ENCODE peak calls at places on chromosomes 13 and 19, in four cellular contexts. L, E, J and R are unnamed samples.

GRCh38 chr19:5078179-5078578 is 109.3 kb downstream of the KDM4B start:
- DNase-seq in J (no peak), L (no peak), E (peak), R (no peak)

GRCh38 chr13:51995677-51996551 is 15.3 kb downstream of the ATP7B start:
- DNase-seq in J (no peak), L (no peak), E (no peak), R (no peak)

GRCh38 chr19:18007939-18008673 is at the start of gene ARRDC2:
- DNase-seq in L (peak), J (peak), E (peak), R (peak)

GRCh38 chr13:36329355-36329754 is 16.8 kb downstream of the SPART start:
- DNase-seq in J (no peak), E (no peak), L (no peak), R (no peak)

GRCh38 chr13:102877285-102877684 is 31.5 kb downstream of the ERCC5 start:
- DNase-seq in J (no peak), L (no peak), E (no peak), R (no peak)

GRCh38 chr13:21372530-21372929 is 86.6 kb downstream of the ZDHHC20 start:
- DNase-seq in J (no peak), E (no peak), L (no peak), R (no peak)

GRCh38 chr19:33396701-33397535 is 23.4 kb downstream of the CEBPG start:
- DNase-seq in E (no peak), L (no peak), J (peak), R (no peak)

GRCh38 chr19:54021932-54022331 is 30.5 kb downstream of the CACNG6 start:
- DNase-seq in E (no peak), J (no peak), L (no peak), R (no peak)

GRCh38 chr13:36428083-36428482 is 4.2 kb upstream of the CCNA1 start:
- DNase-seq in E (no peak), L (no peak), J (no peak), R (no peak)

GRCh38 chr13:34591801-34592454 is 350.1 kb upstream of the NBEA start:
- DNase-seq in L (no peak), J (peak), E (no peak), R (no peak)

GRCh38 chr19:932647-933552 is 7.1 kb downstream of the ARID3A start:
- DNase-seq in E (peak), L (no peak), J (peak), R (peak)

GRCh38 chr19:16470911-16471811 is 609 bp downstream of the EPS15L1 start:
- DNase-seq in J (no peak), E (peak), L (no peak), R (peak)

GRCh38 chr13:42559057-42559456 is 14.9 kb upstream of the TNFSF11 start:
- DNase-seq in J (no peak), E (no peak), L (no peak), R (no peak)

GRCh38 chr19:5697890-5698634 is 8.0 kb downstream of the RPL36 start:
- DNase-seq in J (no peak), E (no peak), L (no peak), R (no peak)

GRCh38 chr19:8463343-8463742 is 18.6 kb downstream of the HNRNPM start:
- DNase-seq in L (no peak), E (no peak), J (no peak), R (no peak)

GRCh38 chr19:52963229-52963760 is 614 bp upstream of the ZNF816 start:
- DNase-seq in E (peak), J (no peak), L (no peak), R (peak)

GRCh38 chr13:42487221-42487620 is 86.7 kb upstream of the TNFSF11 start:
- DNase-seq in L (no peak), J (no peak), E (no peak), R (no peak)

GRCh38 chr13:111253334-111253872 is 67.0 kb upstream of the TEX29 start:
- DNase-seq in L (no peak), E (no peak), J (no peak), R (no peak)

GRCh38 chr19:13492128-13492527 is 14.2 kb downstream of the CACNA1A start:
- DNase-seq in J (no peak), E (no peak), L (no peak), R (no peak)

GRCh38 chr19:46599716-46600392 is 1.3 kb upstream of the CALM3 start:
- DNase-seq in L (no peak), E (no peak), J (no peak), R (no peak)

GRCh38 chr19:5145521-5146511 is 176.9 kb downstream of the KDM4B start:
- DNase-seq in L (no peak), J (peak), E (no peak), R (no peak)

GRCh38 chr19:8567522-8568172 is 9.6 kb downstream of the MYO1F start:
- DNase-seq in J (no peak), L (no peak), E (no peak), R (no peak)

GRCh38 chr13:93226623-93227279 is at the start of gene GPC6:
- DNase-seq in J (peak), L (no peak), E (no peak), R (peak)

GRCh38 chr19:47437500-47437899 is 18.2 kb upstream of the MEIS3 start:
- DNase-seq in E (no peak), J (no peak), L (no peak), R (no peak)

GRCh38 chr13:98405690-98406344 is 171.1 kb downstream of the STK24 start:
- DNase-seq in J (no peak), L (no peak), E (no peak), R (no peak)

GRCh38 chr19:7507884-7508283 is 8.0 kb upstream of the ZNF358 start:
- DNase-seq in L (no peak), J (peak), E (no peak), R (peak)

GRCh38 chr19:18699403-18700054 is 16.0 kb downstream of the CRTC1 start:
- DNase-seq in L (no peak), E (no peak), J (no peak), R (no peak)

GRCh38 chr13:95536629-95537241 is 15.8 kb upstream of the CLDN10 start:
- DNase-seq in E (no peak), L (no peak), J (no peak), R (no peak)
- TF ChIP-seq CTCF in E (peak), L (no peak), J (peak), R (peak)

DNA sequence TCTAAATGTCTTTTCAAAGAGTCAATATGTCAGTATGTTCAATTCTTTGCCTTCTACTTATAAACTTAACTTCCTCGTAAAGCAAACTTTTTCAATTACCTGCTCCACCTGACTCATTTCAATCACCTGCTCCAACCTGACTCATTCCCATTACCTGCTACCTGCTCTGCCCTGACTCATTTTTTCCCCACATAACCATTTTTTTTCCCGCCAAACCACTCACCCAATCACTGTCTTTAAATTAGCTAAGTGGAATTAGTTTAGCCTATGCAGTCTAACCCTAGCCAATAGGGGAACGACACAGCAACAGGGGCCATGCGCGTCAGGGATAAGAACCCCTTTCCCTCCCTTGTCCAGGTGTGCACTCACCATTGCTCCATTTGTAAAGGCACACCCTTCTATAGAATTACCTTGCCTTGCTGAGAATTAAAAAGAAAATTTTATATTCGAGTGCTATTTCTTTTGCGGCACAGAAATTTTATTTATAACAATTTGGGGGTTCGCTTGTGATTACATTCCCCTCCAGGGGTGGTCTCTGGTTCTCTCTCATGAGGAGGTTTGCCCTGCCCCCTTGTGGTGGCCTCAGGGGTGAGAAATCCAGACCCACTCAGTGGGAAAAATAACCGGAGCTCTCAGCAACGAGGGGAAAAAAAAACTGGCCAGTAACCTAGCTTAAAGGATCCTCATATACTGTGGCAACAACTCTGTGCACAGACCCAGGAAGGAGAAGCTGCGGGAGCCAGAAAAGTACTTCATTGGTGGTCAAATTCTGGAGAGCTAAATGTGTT is 193.1 kb downstream of the ZNF486 start:
- DNase-seq in L (no peak), E (no peak), J (no peak), R (no peak)
- TF ChIP-seq CTCF in L (no peak), E (no peak), J (no peak), R (no peak)

DNA sequence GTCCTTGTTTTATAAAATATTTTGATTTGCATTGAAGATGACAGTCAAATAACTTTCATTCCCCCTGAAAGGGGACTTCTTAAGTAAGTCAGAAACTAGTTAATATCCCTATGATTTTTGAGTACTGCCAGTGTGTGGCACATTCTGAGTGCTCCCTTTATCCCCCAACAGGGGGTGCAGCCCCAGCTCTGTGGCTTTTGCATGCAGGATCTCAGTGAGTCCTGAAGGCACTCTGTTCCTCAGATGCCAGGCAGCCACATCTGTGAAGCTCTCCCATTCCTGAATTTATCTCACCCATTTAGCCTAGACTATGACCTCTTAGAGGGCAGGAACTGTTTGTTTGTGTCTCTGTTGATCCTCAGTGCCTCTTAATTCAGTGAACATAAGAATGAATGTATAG is 123.1 kb downstream of the CDK8 start:
- DNase-seq in L (no peak), J (peak), E (no peak), R (no peak)
- TF ChIP-seq CTCF in L (no peak), J (peak), E (peak), R (peak)

DNA sequence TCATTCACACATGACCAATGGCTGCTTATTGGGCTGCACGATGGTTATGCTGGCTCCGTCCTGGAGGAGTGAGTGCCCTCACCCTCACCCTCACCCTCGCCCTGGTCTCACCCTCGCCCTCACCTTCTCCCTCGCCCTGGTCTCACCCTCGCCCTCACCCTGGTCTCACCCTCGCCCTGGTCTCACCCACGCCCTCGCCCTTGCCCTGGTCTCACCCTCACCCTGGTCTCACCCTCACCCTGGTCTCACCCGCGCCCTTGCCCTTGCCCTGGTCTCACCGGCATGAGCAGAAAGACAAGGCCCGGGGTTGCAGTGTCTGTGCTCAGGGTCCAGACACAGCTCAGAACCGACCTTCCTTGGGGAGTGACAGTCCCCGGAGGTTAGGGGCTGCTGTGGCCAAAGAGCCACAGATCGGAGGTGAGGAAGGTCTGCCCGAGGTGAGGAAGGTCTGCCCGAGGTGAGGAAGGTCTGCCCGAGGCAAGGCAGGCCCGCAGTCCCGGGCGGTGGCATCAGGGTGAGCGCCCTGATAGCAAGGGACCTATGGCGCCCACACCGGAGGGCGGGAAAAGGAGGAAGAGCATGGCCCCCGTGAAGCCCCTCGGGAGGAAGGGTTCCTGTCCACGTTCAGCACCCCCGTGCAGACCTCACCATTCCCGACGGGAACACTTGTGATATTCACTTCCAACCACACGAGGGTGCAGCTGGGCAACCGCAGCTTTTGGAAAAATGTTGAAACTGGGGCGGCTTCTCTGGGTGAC is 65.6 kb downstream of the MCF2L start:
- DNase-seq in L (no peak), E (no peak), J (peak), R (no peak)
- TF ChIP-seq CTCF in L (no peak), E (no peak), J (peak), R (no peak)

GRCh38 chr13:32381539-32381938 is 46.4 kb downstream of the N4BP2L1 start:
- DNase-seq in J (no peak), E (no peak), L (no peak), R (peak)

GRCh38 chr13:32376642-32377418 is 51.1 kb downstream of the N4BP2L1 start:
- DNase-seq in E (no peak), L (no peak), J (no peak), R (no peak)

DNA sequence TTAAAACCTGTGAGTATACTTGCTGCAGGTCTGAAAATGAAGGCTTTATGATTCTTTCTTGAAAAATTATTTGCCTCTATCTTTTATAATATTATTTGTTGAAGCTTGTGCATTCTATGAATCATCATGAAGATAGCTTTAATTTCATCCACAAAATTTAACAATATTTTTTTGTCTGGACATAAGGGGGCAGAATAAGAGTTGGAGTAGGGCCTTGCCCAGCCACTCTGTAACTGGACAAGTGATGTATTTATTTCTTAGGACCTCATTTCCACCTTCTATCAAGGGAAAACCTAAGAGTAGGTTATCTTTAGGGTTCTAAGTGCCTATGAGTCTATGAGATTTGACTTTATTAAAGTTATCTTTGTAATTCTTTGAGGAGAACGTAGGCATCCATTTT is 49.9 kb downstream of the N4BP2L1 start:
- DNase-seq in L (no peak), J (no peak), E (no peak), R (no peak)
- TF ChIP-seq CTCF in L (no peak), J (peak), E (no peak), R (no peak)